ENCODE peak calls at places on chromosomes 4 and X, in six cellular contexts. F is ecto neural progenitor cell, T is AG04450, K is substantia nigra, V is iris pigment epithelial cell, E is epithelial cell of proximal tubule. N is an unnamed sample.

GRCh38 chr4:123477804-123478209 is 81.2 kb downstream of the SPRY1 start:
- DNase-seq in E (no peak), V (peak), F (no peak), K (no peak), T (no peak), N (no peak)

GRCh38 chr4:63361628-63362027 is 1047.6 kb downstream of the TECRL start:
- DNase-seq in E (no peak), K (no peak), V (no peak), F (no peak), T (no peak), N (no peak)

GRCh38 chrX:14027031-14027430 is 2.7 kb downstream of the GEMIN8 start:
- DNase-seq in V (peak), E (no peak), T (no peak), K (peak), F (no peak), N (no peak)

GRCh38 chr4:123649644-123650356 is 253.2 kb downstream of the SPRY1 start:
- DNase-seq in V (peak), F (no peak), K (no peak), T (peak), E (peak), N (no peak)

GRCh38 chr4:133062851-133063250 is 86.2 kb upstream of the PCDH10 start:
- DNase-seq in F (no peak), T (no peak), V (peak), K (no peak), E (no peak), N (no peak)

GRCh38 chr4:106806158-106806797 is 229.8 kb downstream of the DKK2 start:
- DNase-seq in E (no peak), V (peak), K (no peak), F (no peak), T (no peak), N (no peak)

GRCh38 chrX:68684919-68685304 is 37.4 kb downstream of the STARD8 start:
- DNase-seq in V (no peak), T (no peak), K (no peak), F (no peak), E (no peak), N (no peak)

GRCh38 chrX:153974726-153975286 is 2.3 kb downstream of the TMEM187 start:
- DNase-seq in F (no peak), K (no peak), V (no peak), E (no peak), T (no peak), N (no peak)

GRCh38 chr4:185149392-185149791 is 6.3 kb downstream of the SLC25A4 start:
- DNase-seq in E (no peak), V (no peak), K (no peak), T (no peak), F (no peak), N (no peak)

GRCh38 chr4:146916479-146917076 is 29.1 kb downstream of the TTC29 start:
- DNase-seq in T (peak), F (no peak), V (peak), K (no peak), E (no peak), N (peak)

N was measured in GM20000.